ENCODE peak calls at places on chromosomes 13 and 19, in six cellular contexts. One of them, this sample, is unnamed.

GRCh38 chr19:35896643-35897040 is 3.7 kb downstream of the NFKBID start:
- DNase-seq in K562: no peak
- DNase-seq in HepG2: no peak
- DNase-seq in H1: no peak
- DNase-seq in SK-N-SH: no peak
- DNase-seq in GM12878: no peak
- DNase-seq in this sample: no peak

GRCh38 chr13:75717525-75717924 is 81.4 kb downstream of the LMO7 start:
- DNase-seq in K562: no peak
- DNase-seq in H1: no peak
- DNase-seq in GM12878: no peak
- DNase-seq in SK-N-SH: no peak
- DNase-seq in HepG2: no peak
- DNase-seq in this sample: no peak

GRCh38 chr13:43737524-43737923 is 49.2 kb downstream of the ENOX1 start:
- DNase-seq in SK-N-SH: no peak
- DNase-seq in HepG2: no peak
- DNase-seq in GM12878: no peak
- DNase-seq in K562: no peak
- DNase-seq in H1: no peak
- DNase-seq in this sample: no peak

GRCh38 chr19:9041023-9041422 is 30.8 kb upstream of the MUC16 start:
- DNase-seq in H1: no peak
- DNase-seq in SK-N-SH: no peak
- DNase-seq in GM12878: no peak
- DNase-seq in HepG2: no peak
- DNase-seq in K562: no peak
- DNase-seq in this sample: no peak

GRCh38 chr13:95956589-95957148 is 96.5 kb downstream of the UGGT2 start:
- DNase-seq in K562: peak; percentile 23
- DNase-seq in SK-N-SH: no peak
- DNase-seq in GM12878: peak; percentile 21
- DNase-seq in HepG2: no peak
- DNase-seq in H1: no peak
- DNase-seq in this sample: no peak

GRCh38 chr19:489418-490196 is 6.7 kb upstream of the MADCAM1 start:
- DNase-seq in HepG2: peak; percentile 45
- DNase-seq in H1: no peak
- DNase-seq in GM12878: no peak
- DNase-seq in K562: no peak
- DNase-seq in SK-N-SH: peak; percentile 70
- DNase-seq in this sample: no peak

GRCh38 chr13:98503175-98504028 is 73.5 kb downstream of the STK24 start:
- DNase-seq in GM12878: no peak
- DNase-seq in SK-N-SH: no peak
- DNase-seq in K562: peak; percentile 40
- DNase-seq in H1: no peak
- DNase-seq in HepG2: no peak
- DNase-seq in this sample: no peak

GRCh38 chr13:107025991-107026390 is 458.1 kb upstream of the ARGLU1 start:
- DNase-seq in K562: no peak
- DNase-seq in H1: no peak
- DNase-seq in GM12878: no peak
- DNase-seq in HepG2: no peak
- DNase-seq in SK-N-SH: no peak
- DNase-seq in this sample: no peak

GRCh38 chr13:24660023-24660806 is 20.0 kb upstream of the ATP12A start:
- DNase-seq in GM12878: no peak
- DNase-seq in H1: no peak
- DNase-seq in SK-N-SH: peak; percentile 44
- DNase-seq in K562: no peak
- DNase-seq in HepG2: no peak
- DNase-seq in this sample: no peak

GRCh38 chr19:54393381-54393780 is 21.9 kb upstream of the TTYH1 start:
- DNase-seq in GM12878: no peak
- DNase-seq in SK-N-SH: no peak
- DNase-seq in K562: no peak
- DNase-seq in H1: no peak
- DNase-seq in HepG2: no peak
- DNase-seq in this sample: no peak

GRCh38 chr19:1105873-1106840 is 2.4 kb downstream of the GPX4 start:
- DNase-seq in HepG2: no peak
- DNase-seq in GM12878: no peak
- DNase-seq in SK-N-SH: no peak
- DNase-seq in K562: no peak
- DNase-seq in H1: no peak
- DNase-seq in this sample: no peak

GRCh38 chr13:26910754-26911465 is 150.3 kb upstream of the GPR12 start:
- DNase-seq in GM12878: no peak
- DNase-seq in HepG2: no peak
- DNase-seq in H1: no peak
- DNase-seq in SK-N-SH: no peak
- DNase-seq in K562: no peak
- DNase-seq in this sample: no peak
- TF ChIP-seq RAD21 in GM12878: no peak
- TF ChIP-seq RAD21 in HepG2: no peak
- TF ChIP-seq RAD21 in H1: no peak
- TF ChIP-seq RAD21 in SK-N-SH: no peak
- TF ChIP-seq RAD21 in K562: no peak
- TF ChIP-seq RAD21 in this sample: no peak

GRCh38 chr13:60331249-60332012 is 65.6 kb upstream of the TDRD3 start:
- DNase-seq in GM12878: no peak
- DNase-seq in H1: no peak
- DNase-seq in SK-N-SH: no peak
- DNase-seq in HepG2: no peak
- DNase-seq in K562: peak; percentile 10
- DNase-seq in this sample: no peak
- TF ChIP-seq POLR2AphosphoS5 in GM12878: no peak
- TF ChIP-seq POLR2AphosphoS5 in H1: no peak
- TF ChIP-seq POLR2AphosphoS5 in SK-N-SH: no peak
- TF ChIP-seq POLR2AphosphoS5 in HepG2: no peak
- TF ChIP-seq POLR2AphosphoS5 in K562: no peak
- TF ChIP-seq POLR2AphosphoS5 in this sample: no peak

DNA sequence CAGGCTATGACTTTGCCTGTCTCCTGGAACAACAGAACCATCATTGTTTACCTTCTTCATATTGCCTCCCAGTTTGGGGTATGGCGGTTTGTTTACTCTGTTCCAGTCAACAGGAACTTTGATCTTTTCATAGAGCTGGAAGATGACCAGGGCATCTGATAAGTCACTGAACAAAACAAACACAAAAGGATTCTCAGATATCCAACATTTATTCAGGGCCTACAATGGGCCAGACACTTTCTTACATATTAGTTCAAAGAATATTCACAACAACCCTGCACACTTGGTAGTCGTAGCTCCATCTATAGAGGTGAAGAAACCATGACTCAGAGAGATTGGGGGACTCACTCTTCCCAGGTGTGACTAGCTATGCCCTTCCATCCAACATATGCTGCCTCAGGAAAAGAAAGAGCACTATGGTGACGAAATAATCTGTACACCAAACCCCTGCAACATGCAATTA is 38.4 kb upstream of the CPB2 start:
- DNase-seq in H1: no peak
- DNase-seq in GM12878: no peak
- DNase-seq in SK-N-SH: no peak
- DNase-seq in K562: no peak
- DNase-seq in HepG2: peak; percentile 99
- DNase-seq in this sample: no peak
- TF ChIP-seq RAD21 in H1: no peak
- TF ChIP-seq RAD21 in GM12878: no peak
- TF ChIP-seq RAD21 in SK-N-SH: no peak
- TF ChIP-seq RAD21 in K562: no peak
- TF ChIP-seq RAD21 in HepG2: peak; percentile 13
- TF ChIP-seq RAD21 in this sample: no peak

GRCh38 chr19:7535035-7535992 is at the start of gene PNPLA6:
- DNase-seq in H1: peak; percentile 71
- DNase-seq in SK-N-SH: peak; percentile 97
- DNase-seq in HepG2: peak; percentile 76
- DNase-seq in K562: peak; percentile 97
- DNase-seq in GM12878: peak; percentile 67
- DNase-seq in this sample: peak; percentile 81
- TF ChIP-seq POLR2AphosphoS5 in H1: peak; percentile 40
- TF ChIP-seq POLR2AphosphoS5 in SK-N-SH: peak; percentile 32
- TF ChIP-seq POLR2AphosphoS5 in HepG2: no peak
- TF ChIP-seq POLR2AphosphoS5 in K562: no peak
- TF ChIP-seq POLR2AphosphoS5 in GM12878: no peak
- TF ChIP-seq POLR2AphosphoS5 in this sample: peak; percentile 76

GRCh38 chr13:37636701-37637100 is 38.1 kb upstream of the POSTN start:
- DNase-seq in H1: no peak
- DNase-seq in SK-N-SH: no peak
- DNase-seq in GM12878: no peak
- DNase-seq in K562: peak; percentile 9
- DNase-seq in HepG2: no peak
- DNase-seq in this sample: no peak
- TF ChIP-seq RAD21 in H1: no peak
- TF ChIP-seq RAD21 in SK-N-SH: no peak
- TF ChIP-seq RAD21 in GM12878: no peak
- TF ChIP-seq RAD21 in K562: no peak
- TF ChIP-seq RAD21 in HepG2: no peak
- TF ChIP-seq RAD21 in this sample: no peak

GRCh38 chr13:110073982-110074381 is 233.0 kb downstream of the COL4A1 start:
- DNase-seq in GM12878: no peak
- DNase-seq in HepG2: no peak
- DNase-seq in H1: no peak
- DNase-seq in SK-N-SH: no peak
- DNase-seq in K562: peak; percentile 3
- DNase-seq in this sample: no peak

GRCh38 chr13:110070511-110071120 is 236.3 kb downstream of the COL4A1 start:
- DNase-seq in HepG2: no peak
- DNase-seq in H1: no peak
- DNase-seq in K562: no peak
- DNase-seq in GM12878: no peak
- DNase-seq in SK-N-SH: no peak
- DNase-seq in this sample: no peak

GRCh38 chr13:110067355-110068175 is 239.4 kb downstream of the COL4A1 start:
- DNase-seq in H1: no peak
- DNase-seq in HepG2: no peak
- DNase-seq in GM12878: no peak
- DNase-seq in SK-N-SH: no peak
- DNase-seq in K562: no peak
- DNase-seq in this sample: no peak

GRCh38 chr13:110068176-110068473 is 238.8 kb downstream of the COL4A1 start:
- DNase-seq in K562: no peak
- DNase-seq in SK-N-SH: no peak
- DNase-seq in GM12878: no peak
- DNase-seq in H1: no peak
- DNase-seq in HepG2: no peak
- DNase-seq in this sample: no peak

GRCh38 chr13:110070046-110070445 is 236.9 kb downstream of the COL4A1 start:
- DNase-seq in H1: no peak
- DNase-seq in K562: no peak
- DNase-seq in GM12878: no peak
- DNase-seq in SK-N-SH: no peak
- DNase-seq in HepG2: no peak
- DNase-seq in this sample: no peak
- TF ChIP-seq POLR2AphosphoS5 in H1: no peak
- TF ChIP-seq POLR2AphosphoS5 in K562: no peak
- TF ChIP-seq POLR2AphosphoS5 in GM12878: no peak
- TF ChIP-seq POLR2AphosphoS5 in SK-N-SH: no peak
- TF ChIP-seq POLR2AphosphoS5 in HepG2: no peak
- TF ChIP-seq POLR2AphosphoS5 in this sample: no peak

GRCh38 chr13:79108914-79109643 is 297.0 kb downstream of the RBM26 start:
- DNase-seq in GM12878: peak; percentile 16
- DNase-seq in H1: no peak
- DNase-seq in SK-N-SH: no peak
- DNase-seq in HepG2: no peak
- DNase-seq in K562: no peak
- DNase-seq in this sample: no peak
- TF ChIP-seq RAD21 in GM12878: no peak
- TF ChIP-seq RAD21 in H1: no peak
- TF ChIP-seq RAD21 in SK-N-SH: no peak
- TF ChIP-seq RAD21 in HepG2: no peak
- TF ChIP-seq RAD21 in K562: no peak
- TF ChIP-seq RAD21 in this sample: no peak

DNA sequence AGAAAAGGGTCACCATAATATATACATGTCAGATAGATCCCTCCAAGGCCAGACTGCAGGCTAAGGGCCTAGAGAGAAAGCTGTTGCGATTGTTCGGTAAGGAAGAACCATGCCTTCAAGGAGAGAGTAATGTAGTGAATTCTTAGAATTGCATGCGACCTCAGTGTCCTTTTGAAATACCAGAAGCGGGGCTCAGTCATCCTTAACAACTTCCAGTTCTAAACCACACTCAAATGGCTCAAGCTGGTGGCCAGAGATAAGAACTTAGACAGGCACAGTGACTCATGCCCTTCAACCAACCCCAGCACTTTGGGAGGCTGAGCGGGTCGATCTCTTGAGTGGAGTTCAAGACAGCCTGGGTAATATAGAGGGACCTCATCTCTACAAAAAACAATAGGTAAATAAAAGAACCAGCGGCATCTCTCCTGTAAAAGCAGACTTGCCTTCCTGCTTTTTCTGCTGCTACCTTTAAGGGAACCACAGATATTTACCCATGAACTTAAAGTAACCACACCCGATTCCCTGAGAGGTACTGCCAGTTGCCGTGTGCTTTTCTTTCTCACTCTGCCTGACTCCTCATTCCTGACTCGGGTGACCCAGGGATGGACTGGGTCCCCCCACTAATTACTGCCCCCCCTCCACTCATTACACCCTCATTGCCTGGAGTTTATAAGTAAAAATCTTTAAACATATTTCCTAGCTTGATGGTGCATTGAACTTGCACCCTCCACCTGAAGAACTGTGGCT is 15.4 kb upstream of the SIGLEC6 start:
- DNase-seq in GM12878: no peak
- DNase-seq in K562: peak; percentile 98
- DNase-seq in SK-N-SH: no peak
- DNase-seq in HepG2: no peak
- DNase-seq in H1: no peak
- DNase-seq in this sample: no peak
- TF ChIP-seq POLR2AphosphoS5 in GM12878: no peak
- TF ChIP-seq POLR2AphosphoS5 in K562: peak; percentile 96
- TF ChIP-seq POLR2AphosphoS5 in SK-N-SH: no peak
- TF ChIP-seq POLR2AphosphoS5 in HepG2: no peak
- TF ChIP-seq POLR2AphosphoS5 in H1: no peak
- TF ChIP-seq POLR2AphosphoS5 in this sample: no peak

GRCh38 chr19:58033741-58034475 is at the start of gene ZSCAN1:
- DNase-seq in K562: no peak
- DNase-seq in H1: peak; percentile 70
- DNase-seq in HepG2: no peak
- DNase-seq in SK-N-SH: peak; percentile 92
- DNase-seq in GM12878: no peak
- DNase-seq in this sample: no peak
- TF ChIP-seq RAD21 in K562: no peak
- TF ChIP-seq RAD21 in H1: no peak
- TF ChIP-seq RAD21 in HepG2: no peak
- TF ChIP-seq RAD21 in SK-N-SH: no peak
- TF ChIP-seq RAD21 in GM12878: no peak
- TF ChIP-seq RAD21 in this sample: no peak